ENCODE peak calls at places on chromosome 7, in seven cellular contexts. M, N, Z, I, F, J and T are unnamed samples.

GRCh38 chr7:116405810-116406209 is 93.7 kb upstream of the CAV2 start:
- DNase-seq in Z (no peak), J (no peak), M (no peak), I (no peak), F (no peak), N (no peak), T (no peak)

GRCh38 chr7:65269150-65269856 is 104.4 kb upstream of the ZNF92 start:
- DNase-seq in Z (no peak), M (peak), N (peak), I (peak), F (peak), J (no peak), T (peak)

GRCh38 chr7:151838861-151839381 is 38.0 kb downstream of the PRKAG2 start:
- DNase-seq in I (no peak), M (no peak), J (no peak), Z (peak), N (no peak), F (no peak), T (peak)

GRCh38 chr7:111429781-111430180 is 132.5 kb downstream of the IMMP2L start:
- DNase-seq in M (no peak), J (no peak), N (no peak), I (no peak), Z (no peak), F (peak), T (no peak)

GRCh38 chr7:36387437-36388345 is 2.0 kb upstream of the ANLN start:
- DNase-seq in I (no peak), N (no peak), F (no peak), M (no peak), J (no peak), Z (no peak), T (no peak)

GRCh38 chr7:70630647-70631457 is 501.1 kb upstream of the GALNT17 start:
- DNase-seq in J (peak), Z (peak), I (no peak), M (peak), N (no peak), F (no peak), T (peak)

GRCh38 chr7:143965280-143965679 is 10.6 kb downstream of the OR2F1 start:
- DNase-seq in J (no peak), N (no peak), M (no peak), F (no peak), Z (no peak), I (no peak), T (no peak)

GRCh38 chr7:31126976-31127375 is 74.9 kb downstream of the ADCYAP1R1 start:
- DNase-seq in J (no peak), Z (no peak), N (no peak), F (peak), M (peak), I (no peak), T (no peak)

GRCh38 chr7:28536259-28536658 is 123.9 kb downstream of the CREB5 start:
- DNase-seq in I (no peak), N (no peak), M (peak), F (no peak), Z (no peak), J (peak), T (no peak)

GRCh38 chr7:30476401-30477145 is 2.0 kb downstream of the NOD1 start:
- DNase-seq in J (no peak), F (no peak), M (no peak), N (no peak), Z (no peak), I (no peak), T (no peak)

GRCh38 chr7:2952316-2952715 is 91.4 kb downstream of the CARD11 start:
- DNase-seq in I (no peak), N (no peak), J (no peak), Z (no peak), M (no peak), F (no peak), T (no peak)

GRCh38 chr7:93178213-93178612 is 30.0 kb upstream of the SAMD9L start:
- DNase-seq in I (no peak), N (no peak), F (peak), J (no peak), M (no peak), Z (no peak), T (no peak)

GRCh38 chr7:110090113-110090820 is 1000.7 kb upstream of the LRRN3 start:
- DNase-seq in I (no peak), Z (no peak), F (peak), N (no peak), J (no peak), M (peak), T (no peak)

GRCh38 chr7:66258409-66258808 is 53.3 kb downstream of the TPST1 start:
- DNase-seq in F (no peak), Z (no peak), N (no peak), J (no peak), M (peak), I (no peak), T (no peak)

GRCh38 chr7:151226560-151226874 is 488 bp downstream of the ABCF2 start:
- DNase-seq in Z (no peak), M (no peak), J (no peak), I (no peak), F (no peak), N (no peak), T (no peak)

GRCh38 chr7:87058739-87059524 is 522 bp downstream of the ELAPOR2 start:
- DNase-seq in J (peak), Z (no peak), M (no peak), N (no peak), I (no peak), F (peak), T (no peak)

GRCh38 chr7:5217396-5217795 is 27.4 kb downstream of the WIPI2 start:
- DNase-seq in Z (no peak), F (no peak), N (no peak), J (no peak), M (no peak), I (no peak), T (peak)

GRCh38 chr7:159040146-159040545 is 104.5 kb downstream of the VIPR2 start:
- DNase-seq in Z (peak), F (no peak), I (no peak), J (no peak), M (no peak), N (no peak), T (peak)

GRCh38 chr7:120996333-120996982 is 7.9 kb downstream of the CPED1 start:
- DNase-seq in M (peak), I (peak), J (peak), Z (peak), N (peak), F (peak), T (peak)

GRCh38 chr7:2612445-2613112 is 19.2 kb upstream of the TTYH3 start:
- DNase-seq in I (no peak), M (no peak), Z (no peak), F (no peak), J (no peak), N (no peak), T (no peak)

GRCh38 chr7:157335991-157336382 is 817 bp upstream of the DNAJB6 start:
- DNase-seq in M (no peak), N (no peak), I (no peak), Z (no peak), J (no peak), F (no peak), T (no peak)

GRCh38 chr7:142632291-142633134 is 116.8 kb upstream of the PRSS1 start:
- DNase-seq in Z (no peak), I (no peak), M (peak), J (no peak), N (no peak), F (peak), T (peak)

GRCh38 chr7:66307591-66308215 is 102.6 kb downstream of the TPST1 start:
- DNase-seq in N (no peak), J (no peak), F (no peak), I (no peak), Z (no peak), M (peak), T (no peak)

GRCh38 chr7:158362912-158363905 is 224.4 kb downstream of the PTPRN2 start:
- DNase-seq in F (no peak), Z (no peak), M (no peak), J (no peak), I (no peak), N (no peak), T (no peak)

GRCh38 chr7:137488038-137488437 is 144.5 kb upstream of the PTN start:
- DNase-seq in F (peak), N (no peak), J (no peak), Z (no peak), I (no peak), M (peak), T (no peak)

GRCh38 chr7:74216361-74216761 is 6.6 kb downstream of the LAT2 start:
- DNase-seq in Z (no peak), M (no peak), F (no peak), J (no peak), N (no peak), I (no peak), T (no peak)

GRCh38 chr7:29177963-29178612 is 16.5 kb upstream of the CHN2 start:
- DNase-seq in I (no peak), N (no peak), J (peak), Z (peak), M (peak), F (no peak), T (peak)

GRCh38 chr7:158052381-158053095 is 535.1 kb downstream of the PTPRN2 start:
- DNase-seq in J (no peak), N (no peak), F (no peak), M (no peak), I (no peak), Z (peak), T (no peak)

GRCh38 chr7:3043544-3044395 is at the start of gene CARD11:
- DNase-seq in N (no peak), I (no peak), F (no peak), M (peak), J (no peak), Z (no peak), T (no peak)

GRCh38 chr7:74379938-74380337 is 73.8 kb upstream of the GTF2IRD1 start:
- DNase-seq in F (no peak), I (no peak), Z (peak), J (no peak), N (no peak), M (no peak), T (peak)

GRCh38 chr7:150317748-150318444 is 5.3 kb upstream of the LRRC61 start:
- DNase-seq in Z (no peak), J (no peak), F (no peak), I (no peak), N (no peak), M (peak), T (no peak)

GRCh38 chr7:77479536-77480088 is 57.5 kb upstream of the PTPN12 start:
- DNase-seq in J (no peak), M (no peak), F (peak), N (no peak), Z (no peak), I (no peak), T (no peak)

GRCh38 chr7:23275906-23276305 is 23.2 kb upstream of the MALSU1 start:
- DNase-seq in N (no peak), J (no peak), Z (no peak), I (no peak), M (no peak), F (no peak), T (no peak)

GRCh38 chr7:112271162-112271561 is 64.7 kb downstream of the ZNF277 start:
- DNase-seq in F (no peak), J (no peak), M (no peak), I (no peak), N (no peak), Z (no peak), T (no peak)

GRCh38 chr7:70595741-70596574 is 536.0 kb upstream of the GALNT17 start:
- DNase-seq in I (no peak), M (peak), N (no peak), F (no peak), Z (no peak), J (no peak), T (peak)

GRCh38 chr7:46452781-46453180 is 531.7 kb upstream of the IGFBP3 start:
- DNase-seq in N (no peak), Z (no peak), M (no peak), I (no peak), F (no peak), J (no peak), T (no peak)

GRCh38 chr7:77799078-77799964 is 748 bp downstream of the PHTF2 start:
- DNase-seq in I (no peak), N (no peak), F (peak), J (peak), Z (peak), M (peak), T (peak)

DNA sequence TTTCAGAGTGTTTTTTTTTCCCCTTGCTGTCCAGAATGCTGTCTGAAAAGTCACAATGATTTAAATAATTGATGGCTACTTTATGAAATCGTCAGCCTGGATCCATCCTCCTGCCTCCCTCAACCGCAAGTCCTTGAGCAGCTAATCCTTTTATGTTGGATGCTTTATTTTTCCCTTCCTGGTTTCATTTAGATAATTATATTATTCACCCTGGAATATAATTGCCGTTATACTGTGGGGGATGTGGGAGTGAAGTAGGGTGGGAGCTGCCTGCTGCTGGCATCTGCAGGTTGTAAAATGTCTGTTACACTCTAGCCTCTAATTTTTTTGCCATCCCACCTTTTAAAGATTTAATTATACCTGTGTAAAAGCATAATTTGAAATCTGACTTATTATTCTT is 290.5 kb upstream of the LRGUK start:
- DNase-seq in F (no peak), Z (no peak), J (no peak), M (no peak), I (no peak), N (no peak), T (no peak)
- H3K4me3 ChIP-seq in F (no peak), Z (no peak), J (no peak), M (no peak), I (no peak), N (no peak), T (no peak)

GRCh38 chr7:80916770-80917681 is 1.8 kb downstream of the SEMA3C start:
- DNase-seq in Z (no peak), J (no peak), M (peak), N (peak), I (no peak), F (peak), T (no peak)
- H3K4me3 ChIP-seq in Z (peak), J (peak), M (peak), N (peak), I (peak), F (peak), T (peak)

GRCh38 chr7:90251304-90251635 is 6.3 kb downstream of the CFAP69 start:
- DNase-seq in F (no peak), J (no peak), N (no peak), I (no peak), M (no peak), Z (no peak), T (no peak)
- H3K4me3 ChIP-seq in F (peak), J (no peak), N (no peak), I (no peak), M (no peak), Z (no peak), T (no peak)

DNA sequence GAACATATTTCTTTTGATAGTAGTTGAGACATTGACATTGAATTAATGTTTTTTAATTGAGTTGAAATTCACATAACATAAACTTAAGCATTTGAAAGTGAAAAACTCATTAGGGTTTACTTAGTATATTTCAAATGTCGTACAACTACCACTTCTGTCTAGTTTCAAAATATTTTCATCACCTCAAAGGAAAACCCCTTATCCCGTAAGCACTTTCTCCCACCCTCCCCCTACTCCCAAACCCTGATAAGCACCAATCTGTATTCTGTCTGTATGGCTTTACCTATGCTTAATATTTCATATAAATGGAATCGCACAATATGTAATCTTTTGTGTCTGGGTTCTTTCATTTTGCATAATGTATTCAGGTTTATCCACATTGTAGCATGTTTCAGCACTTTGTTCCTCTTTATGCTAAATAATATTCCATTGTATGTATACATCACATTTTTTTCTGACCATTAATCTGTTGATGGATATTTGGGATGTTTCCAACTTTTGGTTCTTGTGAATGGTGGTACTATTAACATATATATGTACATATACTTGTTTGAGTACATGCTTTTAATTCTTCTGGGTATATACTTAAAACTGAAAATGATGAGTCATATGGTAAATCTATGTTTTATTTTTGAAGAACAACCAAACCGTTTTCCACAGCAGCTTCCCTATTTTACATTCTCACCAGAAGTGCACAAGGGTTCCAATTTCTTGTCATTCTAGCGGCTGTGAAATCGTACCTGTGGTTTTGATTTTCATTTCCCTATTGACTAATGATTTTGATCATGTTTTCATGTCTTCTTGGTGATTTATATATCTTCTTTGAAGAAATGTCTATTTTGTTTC is 6.3 kb upstream of the STARD3NL start:
- DNase-seq in F (no peak), J (no peak), N (no peak), I (no peak), Z (no peak), M (no peak), T (no peak)
- H3K4me3 ChIP-seq in F (no peak), J (no peak), N (no peak), I (no peak), Z (no peak), M (no peak), T (no peak)